ENCODE peak calls at places on chromosomes 12 and 14, in nine cellular contexts. Q, C, D, R, Y, I, S, Z and L are unnamed samples.

GRCh38 chr12:7131502-7131866 is 1.3 kb downstream of the CLSTN3 start:
- DNase-seq in D (no peak), Y (no peak), R (peak; percentile 52), C (no peak), Z (no peak), Q (no peak), I (no peak), S (peak; percentile 61), L (no peak)

GRCh38 chr12:6161124-6161882 is 36.8 kb upstream of the VWF start:
- DNase-seq in Y (no peak), D (no peak), S (peak; percentile 36), R (no peak), Q (peak; percentile 57), Z (peak; percentile 65), C (no peak), I (no peak), L (no peak)

GRCh38 chr12:94676011-94676709 is 25.8 kb upstream of the TMCC3 start:
- DNase-seq in I (no peak), Q (no peak), D (no peak), Y (no peak), R (no peak), S (no peak), Z (no peak), C (peak; percentile 24), L (no peak)

GRCh38 chr12:42145197-42145549 is 499 bp upstream of the GXYLT1 start:
- DNase-seq in Z (no peak), S (no peak), R (no peak), D (no peak), Q (no peak), Y (no peak), C (no peak), I (no peak), L (no peak)

GRCh38 chr12:92649511-92650227 is 53.1 kb upstream of the PLEKHG7 start:
- DNase-seq in S (peak; percentile 82), Y (peak; percentile 40), C (peak; percentile 43), Z (peak; percentile 88), Q (no peak), R (peak; percentile 88), D (peak; percentile 36), I (peak; percentile 63), L (peak; percentile 68)

GRCh38 chr12:28958553-28959195 is 190.4 kb upstream of the FAR2 start:
- DNase-seq in C (no peak), I (no peak), S (no peak), Y (no peak), Z (peak; percentile 49), R (no peak), D (no peak), Q (no peak), L (no peak)

GRCh38 chr12:43112101-43112661 is 439.8 kb downstream of the ADAMTS20 start:
- DNase-seq in Z (no peak), Q (no peak), R (no peak), Y (no peak), S (no peak), D (no peak), C (no peak), I (no peak), L (no peak)

GRCh38 chr12:52280796-52281560 is 6.5 kb downstream of the KRT86 start:
- DNase-seq in R (no peak), Q (peak; percentile 50), C (no peak), D (no peak), Y (no peak), S (no peak), Z (peak; percentile 95), I (no peak), L (peak; percentile 39)

GRCh38 chr12:101599771-101600486 is 5.2 kb downstream of the MYBPC1 start:
- DNase-seq in D (no peak), S (no peak), C (no peak), R (no peak), Y (no peak), Z (no peak), I (no peak), Q (no peak), L (no peak)

GRCh38 chr14:20409226-20409625 is 4.1 kb downstream of the TEP1 start:
- DNase-seq in S (no peak), C (no peak), Y (no peak), I (no peak), Q (no peak), Z (peak; percentile 76), D (no peak), R (no peak), L (no peak)